ENCODE peak calls at places on chromosomes 3 and 15, in six cellular contexts. W, P, V, X, Q and F are unnamed samples.
A peak's percentile ranks its signal among the peaks of the same experiment; 100 is the strongest.

GRCh38 chr15:76994971-76995945 is at the start of gene PSTPIP1:
- DNase-seq in V (no peak), X (no peak), Q (no peak), W (peak; percentile 59), P (no peak), F (no peak)

GRCh38 chr15:89899951-89900567 is 6.3 kb upstream of the AP3S2 start:
- DNase-seq in W (no peak), V (no peak), P (no peak), Q (no peak), X (no peak), F (no peak)

GRCh38 chr3:125002414-125002811 is 53.4 kb downstream of the HEG1 start:
- DNase-seq in Q (no peak), X (no peak), W (no peak), V (peak; percentile 72), P (no peak), F (no peak)

GRCh38 chr15:39127925-39128617 is 452.8 kb upstream of the THBS1 start:
- DNase-seq in Q (no peak), V (peak; percentile 98), P (peak; percentile 27), X (no peak), W (no peak), F (no peak)

GRCh38 chr15:65827065-65827464 is 35.0 kb upstream of the DENND4A start:
- DNase-seq in W (no peak), X (no peak), V (no peak), Q (no peak), P (no peak), F (no peak)

GRCh38 chr15:82108489-82109078 is 62.8 kb upstream of the MEX3B start:
- DNase-seq in V (peak; percentile 23), P (peak; percentile 88), X (peak; percentile 99), W (peak; percentile 71), Q (no peak), F (peak; percentile 71)

GRCh38 chr3:72142028-72142427 is 357.1 kb upstream of the PROK2 start:
- DNase-seq in X (no peak), Q (no peak), P (no peak), W (no peak), V (no peak), F (no peak)

GRCh38 chr15:90481023-90481422 is 48.7 kb upstream of the CRTC3 start:
- DNase-seq in P (no peak), Q (no peak), V (no peak), W (no peak), X (no peak), F (no peak)

GRCh38 chr3:102229062-102229655 is 205.7 kb upstream of the ZPLD1 start:
- DNase-seq in P (peak; percentile 42), W (no peak), Q (peak; percentile 61), X (peak; percentile 86), V (peak; percentile 51), F (no peak)

GRCh38 chr15:77335298-77335697 is 84.6 kb downstream of the PEAK1 start:
- DNase-seq in V (no peak), P (no peak), Q (no peak), X (no peak), W (no peak), F (no peak)

GRCh38 chr3:32303977-32304376 is 65.5 kb downstream of the CMTM8 start:
- DNase-seq in X (no peak), V (no peak), Q (no peak), P (no peak), W (no peak), F (no peak)
- TF ChIP-seq TAF1 in X (no peak), V (no peak), Q (no peak), P (no peak), W (no peak), F (no peak)

GRCh38 chr15:70761046-70761445 is 2.3 kb downstream of the UACA start:
- DNase-seq in P (no peak), W (no peak), X (no peak), Q (no peak), V (no peak), F (no peak)

GRCh38 chr15:70762469-70763119 is 764 bp downstream of the UACA start:
- DNase-seq in W (no peak), V (no peak), X (peak; percentile 67), Q (no peak), P (no peak), F (peak; percentile 25)

GRCh38 chr15:70757627-70758026 is 5.7 kb downstream of the UACA start:
- DNase-seq in V (no peak), W (no peak), Q (no peak), P (no peak), X (no peak), F (no peak)

GRCh38 chr15:70761931-70762468 is 1.4 kb downstream of the UACA start:
- DNase-seq in P (no peak), X (no peak), V (no peak), W (no peak), Q (no peak), F (no peak)

GRCh38 chr15:70758790-70759462 is 4.4 kb downstream of the UACA start:
- DNase-seq in P (no peak), Q (no peak), X (no peak), V (peak; percentile 88), W (no peak), F (no peak)
- TF ChIP-seq POLR2A in P (no peak), Q (no peak), X (no peak), V (no peak), W (no peak), F (no peak)

GRCh38 chr3:14602006-14602803 is 49.4 kb upstream of the CCDC174 start:
- DNase-seq in V (no peak), X (peak; percentile 67), W (peak; percentile 25), Q (no peak), P (peak; percentile 37), F (no peak)
- TF ChIP-seq TAF1 in V (no peak), X (no peak), W (no peak), Q (no peak), P (no peak), F (no peak)

GRCh38 chr15:58770857-58771620 is at the start of gene MINDY2:
- DNase-seq in V (peak; percentile 96), W (peak; percentile 92), X (peak; percentile 93), Q (peak; percentile 94), P (peak; percentile 93), F (peak; percentile 90)
- TF ChIP-seq POLR2A in V (peak; percentile 83), W (peak; percentile 29), X (no peak), Q (peak; percentile 93), P (peak; percentile 91), F (peak; percentile 73)

GRCh38 chr3:114231616-114232015 is 5.8 kb downstream of the ZNF80 start:
- DNase-seq in W (no peak), P (no peak), X (no peak), Q (no peak), V (no peak), F (no peak)
- TF ChIP-seq TAF1 in W (no peak), P (no peak), X (no peak), Q (no peak), V (no peak), F (no peak)

DNA sequence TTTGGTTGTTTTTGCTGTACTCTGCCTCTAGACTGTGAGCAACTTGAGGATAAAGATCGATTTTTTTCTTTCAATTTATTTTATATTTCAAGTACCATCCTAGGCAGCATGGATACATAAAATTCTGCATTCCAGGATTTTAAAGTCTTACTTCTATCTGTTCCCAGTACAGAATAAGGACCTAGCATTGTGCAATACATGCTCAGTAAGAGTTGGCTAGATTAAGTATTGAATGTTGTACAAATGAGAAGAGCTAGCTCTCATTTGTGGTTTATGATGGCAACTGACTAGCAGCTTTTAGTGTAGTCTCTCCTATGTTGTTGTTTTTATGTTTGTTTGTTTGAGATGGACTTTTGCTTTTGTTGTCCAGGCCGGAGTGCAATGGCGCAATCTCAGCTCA is 222.7 kb downstream of the TP63 start:
- DNase-seq in V (no peak), W (no peak), Q (no peak), X (no peak), P (no peak), F (no peak)
- TF ChIP-seq POLR2A in V (no peak), W (no peak), Q (no peak), X (no peak), P (no peak), F (no peak)

GRCh38 chr15:62994975-62995730 is 47.4 kb upstream of the TPM1 start:
- DNase-seq in P (no peak), Q (no peak), W (no peak), V (no peak), X (no peak), F (no peak)
- TF ChIP-seq TAF1 in P (no peak), Q (no peak), W (no peak), V (no peak), X (no peak), F (no peak)

DNA sequence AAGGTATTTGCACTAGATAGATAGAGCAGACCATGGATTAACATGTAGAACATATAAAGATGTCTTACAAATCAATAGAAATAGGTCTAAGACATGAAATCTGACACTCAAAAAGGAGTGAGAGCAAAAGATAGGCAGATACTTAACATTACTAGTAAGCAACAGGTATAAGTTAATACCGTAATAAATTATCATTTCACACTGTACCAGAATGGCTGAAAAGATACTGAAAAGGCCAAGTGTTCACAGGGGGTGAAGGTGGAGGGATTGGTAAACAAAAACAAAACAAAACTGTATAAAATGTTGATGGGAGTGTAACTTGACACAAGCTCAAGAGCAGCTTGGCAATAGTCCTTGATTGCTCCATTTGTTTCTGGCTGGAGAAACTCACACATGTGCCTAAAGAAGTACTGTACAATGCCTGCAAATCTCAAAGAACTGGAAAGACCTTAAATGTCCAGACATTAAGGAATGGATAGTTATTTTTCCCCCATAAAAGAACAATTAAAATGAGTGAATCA is 3.5 kb downstream of the NSMCE3 start:
- DNase-seq in V (no peak), X (no peak), W (no peak), P (no peak), Q (no peak), F (no peak)
- TF ChIP-seq POLR2A in V (no peak), X (no peak), W (no peak), P (no peak), Q (no peak), F (no peak)

DNA sequence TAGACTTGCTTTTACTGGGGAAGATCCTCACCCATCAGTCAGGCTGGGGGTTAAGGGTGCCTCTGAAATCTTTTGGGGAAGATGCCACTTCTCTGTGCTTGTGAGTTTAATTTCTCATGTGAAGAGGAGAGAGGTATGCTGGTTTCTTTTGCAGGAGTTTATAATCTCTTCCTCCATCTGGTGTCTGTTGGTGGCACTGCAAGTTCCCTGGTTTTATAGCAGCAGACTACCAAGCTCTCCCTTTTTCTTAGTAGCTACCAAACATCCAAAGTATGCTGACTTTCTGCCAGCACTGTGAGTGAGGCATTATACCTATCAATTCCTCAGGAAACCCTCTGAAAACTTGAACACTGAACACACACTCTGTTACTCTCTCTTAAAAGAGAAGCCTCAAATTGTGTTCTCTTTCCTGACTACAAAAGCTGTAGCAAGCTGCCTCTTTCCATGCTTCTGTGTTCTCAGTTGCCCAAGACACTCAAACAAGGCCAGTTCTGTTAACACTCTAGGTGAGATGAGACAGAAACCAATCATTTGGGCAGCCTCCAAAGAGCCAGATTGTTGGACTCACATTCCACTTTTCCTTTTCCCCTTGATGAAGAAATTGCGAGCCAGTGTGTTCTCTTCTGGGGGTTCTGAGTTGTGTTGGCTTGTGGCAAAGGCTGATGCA is 299.5 kb downstream of the GAP43 start:
- DNase-seq in V (peak; percentile 10), X (peak; percentile 64), Q (no peak), P (no peak), W (no peak), F (no peak)
- TF ChIP-seq TAF1 in V (no peak), X (no peak), Q (no peak), P (no peak), W (no peak), F (no peak)